ENCODE peak calls at places on chromosomes 7 and 10, in six cellular contexts. H, A, D, T, X and G are unnamed samples.

GRCh38 chr7:94011714-94012353 is 7.7 kb upstream of the BET1 start:
- DNase-seq in H (no peak), A (no peak), D (no peak), T (no peak), X (no peak), G (no peak)

GRCh38 chr10:43093423-43094090 is 16.7 kb downstream of the RET start:
- DNase-seq in H (no peak), A (no peak), D (no peak), T (peak; percentile 14), X (no peak), G (no peak)

GRCh38 chr7:100472854-100473499 is 6.0 kb downstream of the TSC22D4 start:
- DNase-seq in H (peak; percentile 46), A (no peak), D (no peak), T (no peak), X (peak; percentile 60), G (no peak)

GRCh38 chr7:23062452-23062851 is 43.1 kb upstream of the KLHL7 start:
- DNase-seq in H (no peak), A (peak; percentile 83), D (no peak), T (peak; percentile 48), X (no peak), G (peak; percentile 85)

GRCh38 chr10:60703266-60704041 is 74.8 kb upstream of the CDK1 start:
- DNase-seq in H (no peak), A (no peak), D (no peak), T (no peak), X (no peak), G (no peak)

GRCh38 chr7:4879401-4880081 is 4.0 kb downstream of the RADIL start:
- DNase-seq in H (no peak), A (no peak), D (no peak), T (no peak), X (no peak), G (no peak)

GRCh38 chr7:157080111-157080730 is 58.5 kb upstream of the UBE3C start:
- DNase-seq in H (no peak), A (no peak), D (no peak), T (no peak), X (peak; percentile 30), G (no peak)

GRCh38 chr10:79195091-79195923 is 126.5 kb downstream of the ZMIZ1 start:
- DNase-seq in H (peak; percentile 82), A (peak; percentile 87), D (peak; percentile 72), T (peak; percentile 90), X (peak; percentile 88), G (peak; percentile 74)

GRCh38 chr10:26516540-26517101 is 78.5 kb downstream of the APBB1IP start:
- DNase-seq in H (no peak), A (no peak), D (no peak), T (no peak), X (no peak), G (no peak)

GRCh38 chr7:85052056-85052737 is 134.7 kb downstream of the SEMA3D start:
- DNase-seq in H (no peak), A (no peak), D (no peak), T (no peak), X (no peak), G (no peak)

GRCh38 chr7:28957064-28957821 is 887 bp downstream of the TRIL start:
- DNase-seq in H (peak; percentile 18), A (no peak), D (no peak), T (peak; percentile 20), X (no peak), G (no peak)

GRCh38 chr7:117312593-117312992 is 10.3 kb downstream of the WNT2 start:
- DNase-seq in H (no peak), A (no peak), D (no peak), T (no peak), X (no peak), G (no peak)

GRCh38 chr7:148987751-148988512 is 40.4 kb downstream of the PDIA4 start:
- DNase-seq in H (no peak), A (peak; percentile 21), D (no peak), T (no peak), X (peak; percentile 54), G (no peak)

GRCh38 chr7:25134360-25135010 is 9.4 kb upstream of the CYCS start:
- DNase-seq in H (no peak), A (no peak), D (no peak), T (no peak), X (no peak), G (no peak)

GRCh38 chr7:130841416-130841815 is 107.4 kb upstream of the KLF14 start:
- DNase-seq in H (no peak), A (no peak), D (peak; percentile 5), T (no peak), X (no peak), G (no peak)

GRCh38 chr10:77104459-77104980 is 533.1 kb downstream of the KCNMA1 start:
- DNase-seq in H (no peak), A (peak; percentile 53), D (no peak), T (no peak), X (peak; percentile 48), G (no peak)

GRCh38 chr7:151091431-151091830 is 5.2 kb downstream of the AGAP3 start:
- DNase-seq in H (peak; percentile 50), A (peak; percentile 42), D (no peak), T (no peak), X (peak; percentile 27), G (no peak)

GRCh38 chr7:139543801-139544603 is 20.5 kb downstream of the CLEC2L start:
- DNase-seq in H (peak; percentile 16), A (no peak), D (no peak), T (peak; percentile 30), X (no peak), G (no peak)

GRCh38 chr7:22885824-22886255 is 63.2 kb upstream of the TOMM7 start:
- DNase-seq in H (peak; percentile 75), A (no peak), D (peak; percentile 28), T (no peak), X (peak; percentile 21), G (no peak)

GRCh38 chr10:71064413-71065118 is 147.8 kb upstream of the UNC5B start:
- DNase-seq in H (no peak), A (no peak), D (no peak), T (no peak), X (no peak), G (no peak)

GRCh38 chr10:80154978-80155695 is 22.6 kb downstream of the PLAC9 start:
- DNase-seq in H (no peak), A (peak; percentile 75), D (no peak), T (no peak), X (peak; percentile 23), G (no peak)

GRCh38 chr10:2955064-2955463 is 112.3 kb upstream of the PFKP start:
- DNase-seq in H (no peak), A (no peak), D (no peak), T (no peak), X (no peak), G (no peak)

GRCh38 chr7:86926732-86927131 is 132.7 kb downstream of the ELAPOR2 start:
- DNase-seq in H (peak; percentile 32), A (peak; percentile 66), D (no peak), T (peak; percentile 75), X (peak; percentile 48), G (peak; percentile 66)

GRCh38 chr10:3274414-3274813 is 101.8 kb upstream of the PITRM1 start:
- DNase-seq in H (no peak), A (no peak), D (no peak), T (no peak), X (no peak), G (no peak)

GRCh38 chr7:123682690-123683089 is 27.0 kb downstream of the LMOD2 start:
- DNase-seq in H (no peak), A (peak; percentile 58), D (no peak), T (peak; percentile 28), X (peak; percentile 68), G (peak; percentile 18)

GRCh38 chr7:96303105-96303685 is 18.7 kb downstream of the SLC25A13 start:
- DNase-seq in H (no peak), A (no peak), D (no peak), T (no peak), X (no peak), G (no peak)

GRCh38 chr7:1251796-1252542 is 19.3 kb downstream of the UNCX start:
- DNase-seq in H (no peak), A (no peak), D (no peak), T (no peak), X (no peak), G (no peak)

GRCh38 chr10:123997486-123998196 is 95.8 kb downstream of the CHST15 start:
- DNase-seq in H (no peak), A (peak; percentile 95), D (no peak), T (peak; percentile 14), X (peak; percentile 97), G (no peak)